ENCODE peak calls at places on chromosome 13, in ten cellular contexts. Z, E, X, S, B, N, Q, A, W and H are unnamed samples.

GRCh38 chr13:100131863-100132574 is 43.1 kb downstream of the PCCA start:
- DNase-seq in W (no peak), N (peak), E (no peak), Q (peak), S (peak), A (no peak), B (no peak), X (peak), Z (no peak), H (no peak)

GRCh38 chr13:44779085-44779484 is 203.0 kb upstream of the TSC22D1 start:
- DNase-seq in B (no peak), X (no peak), A (no peak), W (no peak), S (no peak), N (no peak), Z (no peak), E (no peak), Q (no peak), H (no peak)

GRCh38 chr13:67390462-67391093 is 160.4 kb upstream of the PCDH9 start:
- DNase-seq in X (no peak), A (no peak), B (no peak), N (no peak), S (no peak), W (no peak), E (no peak), Z (no peak), Q (peak), H (no peak)

GRCh38 chr13:99501952-99502310 is 659 bp downstream of the TM9SF2 start:
- DNase-seq in Q (peak), W (no peak), Z (no peak), E (no peak), X (no peak), A (no peak), N (peak), B (no peak), S (no peak), H (no peak)

GRCh38 chr13:31950121-31950810 is 81.3 kb upstream of the FRY start:
- DNase-seq in N (no peak), B (no peak), X (no peak), Q (no peak), Z (no peak), W (no peak), A (no peak), E (no peak), S (no peak), H (no peak)

GRCh38 chr13:36436811-36437210 is 4.5 kb downstream of the CCNA1 start:
- DNase-seq in E (no peak), Q (peak), W (no peak), N (no peak), Z (no peak), B (no peak), A (no peak), S (no peak), X (no peak), H (no peak)

GRCh38 chr13:47188802-47189201 is 291.9 kb upstream of the HTR2A start:
- DNase-seq in X (no peak), Z (no peak), S (no peak), B (no peak), Q (peak), N (no peak), E (no peak), A (no peak), W (no peak), H (no peak)

GRCh38 chr13:74062933-74063332 is 71.3 kb downstream of the KLF12 start:
- DNase-seq in W (peak), S (no peak), B (peak), Z (no peak), N (peak), Q (peak), E (no peak), A (no peak), X (no peak), H (no peak)

GRCh38 chr13:95624020-95624419 is 20.5 kb downstream of the DZIP1 start:
- DNase-seq in N (peak), S (peak), Z (peak), A (peak), B (no peak), W (peak), E (peak), Q (peak), X (no peak), H (no peak)

GRCh38 chr13:76745246-76746200 is 140.7 kb downstream of the KCTD12 start:
- DNase-seq in N (no peak), E (peak), X (no peak), A (no peak), S (no peak), Q (no peak), W (peak), Z (no peak), B (no peak), H (no peak)

GRCh38 chr13:30333601-30334000 is 26.2 kb upstream of the KATNAL1 start:
- DNase-seq in E (no peak), W (no peak), S (no peak), Z (no peak), A (no peak), B (no peak), X (no peak), N (no peak), Q (no peak), H (no peak)